ENCODE peak calls at places on chromosomes 13 and 19, in eight cellular contexts. One of them, this sample, is unnamed.

GRCh38 chr13:71979616-71980015 is 112.6 kb upstream of the DACH1 start:
- DNase-seq in CD4-positive, alpha-beta T cell: no peak
- DNase-seq in PC-3: peak; percentile 16
- DNase-seq in left ventricle myocardium inferior: no peak
- DNase-seq in testis: no peak
- DNase-seq in Calu3: no peak
- DNase-seq in thoracic aorta: no peak
- DNase-seq in CD8-positive, alpha-beta T cell: no peak
- DNase-seq in this sample: no peak

GRCh38 chr19:43777163-43777700 is 3.5 kb downstream of the KCNN4 start:
- DNase-seq in CD8-positive, alpha-beta T cell: no peak
- DNase-seq in left ventricle myocardium inferior: no peak
- DNase-seq in thoracic aorta: no peak
- DNase-seq in CD4-positive, alpha-beta T cell: no peak
- DNase-seq in testis: no peak
- DNase-seq in Calu3: peak; percentile 73
- DNase-seq in PC-3: no peak
- DNase-seq in this sample: no peak

GRCh38 chr19:55581145-55581827 is 638 bp upstream of the ZNF579 start:
- DNase-seq in thoracic aorta: no peak
- DNase-seq in left ventricle myocardium inferior: no peak
- DNase-seq in Calu3: peak; percentile 44
- DNase-seq in CD4-positive, alpha-beta T cell: no peak
- DNase-seq in testis: peak; percentile 39
- DNase-seq in PC-3: peak; percentile 45
- DNase-seq in CD8-positive, alpha-beta T cell: no peak
- DNase-seq in this sample: no peak

GRCh38 chr19:27909861-27910260 is 1303.1 kb downstream of the UQCRFS1 start:
- DNase-seq in Calu3: no peak
- DNase-seq in thoracic aorta: no peak
- DNase-seq in CD4-positive, alpha-beta T cell: no peak
- DNase-seq in PC-3: no peak
- DNase-seq in testis: peak; percentile 32
- DNase-seq in CD8-positive, alpha-beta T cell: no peak
- DNase-seq in left ventricle myocardium inferior: no peak
- DNase-seq in this sample: no peak

GRCh38 chr19:46845959-46846459 is 4.6 kb downstream of the AP2S1 start:
- DNase-seq in PC-3: no peak
- DNase-seq in testis: no peak
- DNase-seq in CD8-positive, alpha-beta T cell: no peak
- DNase-seq in Calu3: no peak
- DNase-seq in left ventricle myocardium inferior: no peak
- DNase-seq in thoracic aorta: no peak
- DNase-seq in CD4-positive, alpha-beta T cell: no peak
- DNase-seq in this sample: no peak

GRCh38 chr19:55702131-55702627 is 27.2 kb downstream of the EPN1 start:
- DNase-seq in thoracic aorta: no peak
- DNase-seq in CD4-positive, alpha-beta T cell: no peak
- DNase-seq in Calu3: no peak
- DNase-seq in left ventricle myocardium inferior: no peak
- DNase-seq in PC-3: no peak
- DNase-seq in CD8-positive, alpha-beta T cell: no peak
- DNase-seq in testis: peak; percentile 85
- DNase-seq in this sample: no peak

GRCh38 chr13:100835695-100836094 is 161.1 kb upstream of the TMTC4 start:
- DNase-seq in CD8-positive, alpha-beta T cell: no peak
- DNase-seq in CD4-positive, alpha-beta T cell: no peak
- DNase-seq in thoracic aorta: no peak
- DNase-seq in testis: no peak
- DNase-seq in Calu3: no peak
- DNase-seq in PC-3: peak; percentile 40
- DNase-seq in left ventricle myocardium inferior: no peak
- DNase-seq in this sample: no peak

GRCh38 chr19:11578342-11579142 is 1.1 kb upstream of the ACP5 start:
- DNase-seq in Calu3: no peak
- DNase-seq in left ventricle myocardium inferior: peak; percentile 42
- DNase-seq in thoracic aorta: no peak
- DNase-seq in PC-3: no peak
- DNase-seq in testis: peak; percentile 59
- DNase-seq in CD4-positive, alpha-beta T cell: peak; percentile 33
- DNase-seq in CD8-positive, alpha-beta T cell: peak; percentile 23
- DNase-seq in this sample: no peak

GRCh38 chr19:5308471-5309437 is 31.9 kb downstream of the PTPRS start:
- DNase-seq in PC-3: no peak
- DNase-seq in testis: peak; percentile 66
- DNase-seq in left ventricle myocardium inferior: peak; percentile 42
- DNase-seq in CD4-positive, alpha-beta T cell: no peak
- DNase-seq in CD8-positive, alpha-beta T cell: no peak
- DNase-seq in thoracic aorta: peak; percentile 41
- DNase-seq in Calu3: no peak
- DNase-seq in this sample: no peak

GRCh38 chr13:44566601-44567000 is 9.5 kb downstream of the TSC22D1 start:
- DNase-seq in left ventricle myocardium inferior: no peak
- DNase-seq in Calu3: no peak
- DNase-seq in PC-3: no peak
- DNase-seq in CD8-positive, alpha-beta T cell: no peak
- DNase-seq in testis: no peak
- DNase-seq in CD4-positive, alpha-beta T cell: no peak
- DNase-seq in thoracic aorta: no peak
- DNase-seq in this sample: no peak

GRCh38 chr13:40238761-40239160 is 427.7 kb downstream of the FOXO1 start:
- DNase-seq in CD8-positive, alpha-beta T cell: no peak
- DNase-seq in PC-3: no peak
- DNase-seq in testis: no peak
- DNase-seq in CD4-positive, alpha-beta T cell: no peak
- DNase-seq in left ventricle myocardium inferior: no peak
- DNase-seq in Calu3: no peak
- DNase-seq in thoracic aorta: no peak
- DNase-seq in this sample: no peak

GRCh38 chr19:48868196-48868886 is at the start of gene PLEKHA4:
- DNase-seq in testis: peak; percentile 76
- DNase-seq in PC-3: no peak
- DNase-seq in left ventricle myocardium inferior: peak; percentile 86
- DNase-seq in CD8-positive, alpha-beta T cell: no peak
- DNase-seq in thoracic aorta: no peak
- DNase-seq in Calu3: peak; percentile 66
- DNase-seq in CD4-positive, alpha-beta T cell: no peak
- DNase-seq in this sample: no peak

GRCh38 chr19:4513248-4513647 is 5.0 kb downstream of the PLIN4 start:
- DNase-seq in CD4-positive, alpha-beta T cell: no peak
- DNase-seq in Calu3: no peak
- DNase-seq in CD8-positive, alpha-beta T cell: no peak
- DNase-seq in left ventricle myocardium inferior: no peak
- DNase-seq in testis: no peak
- DNase-seq in thoracic aorta: no peak
- DNase-seq in PC-3: no peak
- DNase-seq in this sample: no peak

GRCh38 chr19:27859689-27860088 is 1353.3 kb downstream of the UQCRFS1 start:
- DNase-seq in PC-3: no peak
- DNase-seq in Calu3: no peak
- DNase-seq in left ventricle myocardium inferior: no peak
- DNase-seq in CD8-positive, alpha-beta T cell: no peak
- DNase-seq in testis: no peak
- DNase-seq in CD4-positive, alpha-beta T cell: no peak
- DNase-seq in thoracic aorta: no peak
- DNase-seq in this sample: no peak

GRCh38 chr13:26061947-26062346 is 10.1 kb upstream of the SHISA2 start:
- DNase-seq in PC-3: peak; percentile 90
- DNase-seq in left ventricle myocardium inferior: no peak
- DNase-seq in thoracic aorta: no peak
- DNase-seq in Calu3: no peak
- DNase-seq in CD4-positive, alpha-beta T cell: no peak
- DNase-seq in testis: no peak
- DNase-seq in CD8-positive, alpha-beta T cell: no peak
- DNase-seq in this sample: no peak

GRCh38 chr19:47190167-47190727 is 40.8 kb downstream of the BBC3 start:
- DNase-seq in left ventricle myocardium inferior: peak; percentile 21
- DNase-seq in thoracic aorta: peak; percentile 54
- DNase-seq in CD4-positive, alpha-beta T cell: peak; percentile 56
- DNase-seq in testis: peak; percentile 80
- DNase-seq in PC-3: peak; percentile 49
- DNase-seq in CD8-positive, alpha-beta T cell: peak; percentile 18
- DNase-seq in Calu3: peak; percentile 87
- DNase-seq in this sample: peak; percentile 12

GRCh38 chr19:5434970-5435641 is 20.1 kb upstream of the ZNRF4 start:
- DNase-seq in CD8-positive, alpha-beta T cell: no peak
- DNase-seq in Calu3: no peak
- DNase-seq in PC-3: peak; percentile 88
- DNase-seq in CD4-positive, alpha-beta T cell: no peak
- DNase-seq in testis: no peak
- DNase-seq in left ventricle myocardium inferior: no peak
- DNase-seq in thoracic aorta: no peak
- DNase-seq in this sample: no peak

GRCh38 chr19:1574354-1574753 is 6.2 kb upstream of the MEX3D start:
- DNase-seq in testis: no peak
- DNase-seq in PC-3: no peak
- DNase-seq in CD4-positive, alpha-beta T cell: no peak
- DNase-seq in Calu3: no peak
- DNase-seq in thoracic aorta: no peak
- DNase-seq in CD8-positive, alpha-beta T cell: no peak
- DNase-seq in left ventricle myocardium inferior: no peak
- DNase-seq in this sample: no peak

GRCh38 chr19:55013596-55013995 is 24.5 kb downstream of the GP6 start:
- DNase-seq in CD8-positive, alpha-beta T cell: no peak
- DNase-seq in CD4-positive, alpha-beta T cell: no peak
- DNase-seq in thoracic aorta: no peak
- DNase-seq in PC-3: no peak
- DNase-seq in testis: no peak
- DNase-seq in left ventricle myocardium inferior: no peak
- DNase-seq in Calu3: no peak
- DNase-seq in this sample: no peak

GRCh38 chr13:46615888-46616531 is 63.0 kb downstream of the LRCH1 start:
- DNase-seq in Calu3: no peak
- DNase-seq in CD8-positive, alpha-beta T cell: no peak
- DNase-seq in thoracic aorta: no peak
- DNase-seq in left ventricle myocardium inferior: no peak
- DNase-seq in testis: no peak
- DNase-seq in CD4-positive, alpha-beta T cell: no peak
- DNase-seq in PC-3: no peak
- DNase-seq in this sample: no peak

GRCh38 chr19:7295912-7296486 is 1.8 kb upstream of the INSR start:
- DNase-seq in PC-3: no peak
- DNase-seq in Calu3: no peak
- DNase-seq in CD8-positive, alpha-beta T cell: no peak
- DNase-seq in testis: no peak
- DNase-seq in left ventricle myocardium inferior: no peak
- DNase-seq in thoracic aorta: no peak
- DNase-seq in CD4-positive, alpha-beta T cell: no peak
- DNase-seq in this sample: no peak

GRCh38 chr13:75458696-75459422 is 23.1 kb downstream of the TBC1D4 start:
- DNase-seq in left ventricle myocardium inferior: peak; percentile 41
- DNase-seq in PC-3: no peak
- DNase-seq in CD4-positive, alpha-beta T cell: no peak
- DNase-seq in Calu3: peak; percentile 12
- DNase-seq in CD8-positive, alpha-beta T cell: no peak
- DNase-seq in thoracic aorta: no peak
- DNase-seq in testis: peak; percentile 27
- DNase-seq in this sample: no peak

GRCh38 chr13:60448907-60449510 is 52.0 kb downstream of the TDRD3 start:
- DNase-seq in testis: peak; percentile 16
- DNase-seq in thoracic aorta: no peak
- DNase-seq in PC-3: peak; percentile 52
- DNase-seq in CD8-positive, alpha-beta T cell: no peak
- DNase-seq in CD4-positive, alpha-beta T cell: no peak
- DNase-seq in left ventricle myocardium inferior: no peak
- DNase-seq in Calu3: peak; percentile 1
- DNase-seq in this sample: peak; percentile 25
- TF ChIP-seq CTCF in testis: peak; percentile 73
- TF ChIP-seq CTCF in thoracic aorta: peak; percentile 71
- TF ChIP-seq CTCF in PC-3: peak; percentile 64
- TF ChIP-seq CTCF in CD8-positive, alpha-beta T cell: peak; percentile 62
- TF ChIP-seq CTCF in CD4-positive, alpha-beta T cell: peak; percentile 79
- TF ChIP-seq CTCF in left ventricle myocardium inferior: peak; percentile 83
- TF ChIP-seq CTCF in Calu3: no peak
- TF ChIP-seq CTCF in this sample: peak; percentile 84

GRCh38 chr19:29084266-29084665 is 128.7 kb downstream of the UQCRFS1 start:
- DNase-seq in CD4-positive, alpha-beta T cell: no peak
- DNase-seq in Calu3: peak; percentile 54
- DNase-seq in PC-3: peak; percentile 1
- DNase-seq in left ventricle myocardium inferior: no peak
- DNase-seq in CD8-positive, alpha-beta T cell: no peak
- DNase-seq in testis: peak; percentile 22
- DNase-seq in thoracic aorta: no peak
- DNase-seq in this sample: peak; percentile 28
- TF ChIP-seq CTCF in CD4-positive, alpha-beta T cell: no peak
- TF ChIP-seq CTCF in Calu3: peak; percentile 51
- TF ChIP-seq CTCF in PC-3: peak; percentile 33
- TF ChIP-seq CTCF in left ventricle myocardium inferior: peak; percentile 31
- TF ChIP-seq CTCF in CD8-positive, alpha-beta T cell: no peak
- TF ChIP-seq CTCF in testis: no peak
- TF ChIP-seq CTCF in thoracic aorta: no peak
- TF ChIP-seq CTCF in this sample: peak; percentile 49

DNA sequence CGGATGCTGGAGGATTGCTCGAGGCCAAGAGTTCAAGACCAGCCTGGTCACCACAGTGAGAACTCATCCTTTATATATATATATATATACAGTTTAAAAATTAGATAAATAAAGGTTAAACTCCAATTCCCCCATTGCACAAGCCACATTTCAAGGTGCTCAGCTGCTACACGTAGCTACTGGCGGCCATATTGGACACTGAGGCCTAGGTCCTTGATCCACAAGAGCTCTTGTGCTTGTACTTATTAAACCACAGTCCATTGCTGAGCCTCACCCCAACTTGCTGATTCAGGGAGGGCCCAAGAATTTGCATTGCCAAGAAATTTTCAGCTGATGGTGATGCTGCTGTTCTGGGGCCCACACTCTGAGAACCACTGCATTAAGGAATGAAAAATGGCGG is 9.6 kb downstream of the TTC9B start:
- DNase-seq in CD4-positive, alpha-beta T cell: no peak
- DNase-seq in Calu3: no peak
- DNase-seq in testis: no peak
- DNase-seq in left ventricle myocardium inferior: no peak
- DNase-seq in thoracic aorta: no peak
- DNase-seq in PC-3: no peak
- DNase-seq in CD8-positive, alpha-beta T cell: no peak
- DNase-seq in this sample: no peak
- TF ChIP-seq CTCF in CD4-positive, alpha-beta T cell: no peak
- TF ChIP-seq CTCF in Calu3: no peak
- TF ChIP-seq CTCF in testis: no peak
- TF ChIP-seq CTCF in left ventricle myocardium inferior: no peak
- TF ChIP-seq CTCF in thoracic aorta: no peak
- TF ChIP-seq CTCF in PC-3: no peak
- TF ChIP-seq CTCF in CD8-positive, alpha-beta T cell: no peak
- TF ChIP-seq CTCF in this sample: no peak

GRCh38 chr19:36488816-36489138 is 584 bp downstream of the ZNF566 start:
- DNase-seq in Calu3: peak; percentile 34
- DNase-seq in testis: peak; percentile 44
- DNase-seq in thoracic aorta: no peak
- DNase-seq in PC-3: peak; percentile 12
- DNase-seq in left ventricle myocardium inferior: no peak
- DNase-seq in CD4-positive, alpha-beta T cell: no peak
- DNase-seq in CD8-positive, alpha-beta T cell: no peak
- DNase-seq in this sample: no peak
- TF ChIP-seq CTCF in Calu3: no peak
- TF ChIP-seq CTCF in testis: no peak
- TF ChIP-seq CTCF in thoracic aorta: no peak
- TF ChIP-seq CTCF in PC-3: peak; percentile 16
- TF ChIP-seq CTCF in left ventricle myocardium inferior: no peak
- TF ChIP-seq CTCF in CD4-positive, alpha-beta T cell: no peak
- TF ChIP-seq CTCF in CD8-positive, alpha-beta T cell: no peak
- TF ChIP-seq CTCF in this sample: no peak

This sample was measured in neural crest cell.